ENCODE peak calls at places on chromosomes 13 and 19, in seven cellular contexts. E is ascending aorta, Z is tibial artery, H is heart left ventricle, S is thoracic aorta, L is cardiac muscle cell, R is DND-41. A is an unnamed sample. For H3K4me1, the result is how much of the 10 kb centered on the place peaks cover.

GRCh38 chr19:34504809-34505291 is 23.3 kb downstream of the WTIP start:
- DNase-seq in E (no peak), Z (no peak), H (no peak), S (no peak), L (no peak), R (no peak), A (no peak)

GRCh38 chr19:8456064-8456463 is 11.3 kb downstream of the HNRNPM start:
- DNase-seq in E (no peak), Z (no peak), H (no peak), S (no peak), L (no peak), R (no peak), A (no peak)

GRCh38 chr19:41366089-41366488 is 2.1 kb upstream of the B9D2 start:
- DNase-seq in E (no peak), Z (no peak), H (no peak), S (no peak), L (no peak), R (no peak), A (no peak)

GRCh38 chr13:113319371-113319770 is 22.3 kb downstream of the LAMP1 start:
- DNase-seq in E (no peak), Z (no peak), H (no peak), S (no peak), L (no peak), R (no peak), A (no peak)

GRCh38 chr13:113162783-113163685 is 4.6 kb downstream of the PROZ start:
- DNase-seq in E (no peak), Z (no peak), H (no peak), S (no peak), L (no peak), R (peak), A (no peak)

GRCh38 chr13:59182241-59182640 is 981.5 kb downstream of the DIAPH3 start:
- DNase-seq in E (no peak), Z (no peak), H (no peak), S (no peak), L (no peak), R (no peak), A (no peak)

GRCh38 chr19:3656073-3656746 is 29.6 kb upstream of the CACTIN start:
- DNase-seq in E (no peak), Z (no peak), H (no peak), S (no peak), L (peak), R (no peak), A (no peak)

GRCh38 chr19:47813304-47813994 is 8.3 kb upstream of the CRX start:
- DNase-seq in E (no peak), Z (peak), H (peak), S (no peak), L (peak), R (peak), A (peak)

GRCh38 chr13:114077938-114078335 is 54.5 kb downstream of the RASA3 start:
- DNase-seq in E (no peak), Z (no peak), H (peak), S (no peak), L (peak), R (no peak), A (no peak)

GRCh38 chr13:25319781-25320180 is 18.4 kb downstream of the NUP58 start:
- DNase-seq in E (no peak), Z (no peak), H (no peak), S (no peak), L (no peak), R (no peak), A (no peak)

GRCh38 chr19:39916236-39916635 is 18.2 kb downstream of the FCGBP start:
- DNase-seq in E (no peak), Z (no peak), H (no peak), S (no peak), L (no peak), R (no peak), A (peak)

GRCh38 chr19:33447336-33448158 is 74.0 kb downstream of the CEBPG start:
- DNase-seq in E (no peak), Z (no peak), H (peak), S (no peak), L (no peak), R (no peak), A (no peak)

GRCh38 chr19:41997121-41997850 is 3.3 kb upstream of the ATP1A3 start:
- DNase-seq in E (no peak), Z (no peak), H (no peak), S (no peak), L (peak), R (peak), A (peak)

GRCh38 chr13:73216381-73216831 is 157.6 kb downstream of the KLF5 start:
- DNase-seq in E (no peak), Z (no peak), H (no peak), S (no peak), L (no peak), R (no peak), A (no peak)

GRCh38 chr13:22061371-22061805 is 390.5 kb downstream of the FGF9 start:
- DNase-seq in E (no peak), Z (no peak), H (no peak), S (no peak), L (no peak), R (no peak), A (no peak)

GRCh38 chr13:100478107-100478809 is 110.3 kb downstream of the GGACT start:
- DNase-seq in E (no peak), Z (no peak), H (no peak), S (no peak), L (no peak), R (no peak), A (no peak)

GRCh38 chr19:342801-343421 is 1.7 kb downstream of the MIER2 start:
- DNase-seq in E (peak), Z (peak), H (peak), S (no peak), L (peak), R (no peak), A (peak)

GRCh38 chr19:56664511-56664910 is 7.0 kb downstream of the ZNF835 start:
- DNase-seq in E (no peak), Z (no peak), H (no peak), S (no peak), L (no peak), R (no peak), A (no peak)

GRCh38 chr13:113904411-113904810 is 40.5 kb upstream of the GAS6 start:
- DNase-seq in E (no peak), Z (no peak), H (peak), S (no peak), L (peak), R (peak), A (peak)

GRCh38 chr13:23205807-23206206 is 25.0 kb downstream of the SGCG start:
- DNase-seq in E (no peak), Z (no peak), H (no peak), S (no peak), L (no peak), R (no peak), A (no peak)

DNA sequence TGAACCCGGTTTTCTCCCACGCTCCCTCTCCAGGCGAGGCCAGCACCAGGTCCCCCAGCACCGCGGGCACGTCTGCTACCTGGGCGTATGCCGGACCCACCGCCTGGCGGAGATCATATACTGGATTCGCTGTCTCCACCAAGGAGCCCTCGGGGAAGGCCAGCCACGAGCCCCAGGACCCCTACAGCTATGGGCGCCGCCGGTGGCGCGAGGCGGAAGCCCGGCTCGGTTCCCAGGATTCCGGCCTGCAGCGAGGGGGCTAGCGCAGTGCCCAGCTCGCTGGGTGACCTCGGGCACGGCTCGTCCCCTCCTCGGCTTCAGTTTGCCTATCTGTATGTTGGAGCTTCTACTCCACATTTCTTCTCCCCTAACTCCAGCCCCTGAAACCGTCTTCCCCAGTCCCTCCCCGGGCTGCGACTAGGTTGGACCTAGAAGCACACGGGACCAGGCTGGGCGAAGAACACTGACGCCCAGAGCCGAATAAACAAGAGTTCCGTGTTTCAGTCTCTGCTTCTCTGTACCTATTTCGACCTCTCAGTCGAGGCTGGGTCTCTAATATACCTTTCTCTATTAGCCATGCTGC is 752 bp upstream of the CPT1C start:
- DNase-seq in E (no peak), Z (no peak), H (no peak), S (no peak), L (no peak), R (no peak), A (no peak)
- TF ChIP-seq CTCF in E (no peak), Z (no peak), H (no peak), S (peak), L (no peak), R (no peak), A (no peak)

GRCh38 chr13:41315466-41316047 is 4.5 kb downstream of the NAA16 start:
- DNase-seq in E (no peak), Z (no peak), H (no peak), S (no peak), L (no peak), R (no peak), A (no peak)

GRCh38 chr13:41310963-41311606 is at the start of gene NAA16:
- DNase-seq in E (peak), Z (peak), H (peak), S (peak), L (peak), R (peak), A (peak)

GRCh38 chr13:41311607-41312500 is 787 bp downstream of the NAA16 start:
- DNase-seq in E (no peak), Z (peak), H (peak), S (peak), L (peak), R (peak), A (peak)

GRCh38 chr13:41313117-41313516 is 2.0 kb downstream of the NAA16 start:
- DNase-seq in E (no peak), Z (no peak), H (no peak), S (no peak), L (no peak), R (no peak), A (no peak)

DNA sequence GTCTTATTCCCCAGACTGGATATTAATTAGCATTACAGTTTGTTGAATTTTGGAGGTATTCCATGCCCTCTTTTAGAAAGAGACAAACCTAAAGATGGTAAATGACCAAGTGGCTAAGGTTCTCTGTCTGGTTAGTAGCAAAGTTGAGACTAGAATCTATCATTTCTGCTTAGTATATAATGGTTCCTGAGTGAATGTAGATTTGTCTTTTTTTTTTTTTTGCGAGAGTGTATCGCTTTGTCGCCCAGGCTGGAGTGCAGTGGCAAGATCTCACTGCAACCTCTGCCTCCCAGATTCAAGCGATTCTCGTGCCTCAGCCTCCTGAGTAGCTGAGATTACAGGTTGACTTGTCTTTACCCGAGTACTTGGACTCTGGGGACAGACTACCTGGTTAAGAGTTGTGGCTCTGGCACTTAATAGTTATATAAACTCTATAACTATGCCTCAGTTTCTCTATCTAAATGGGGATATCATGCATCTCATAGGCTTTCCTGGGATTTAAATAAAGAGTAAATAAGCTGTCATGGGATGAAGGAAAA is 2.7 kb downstream of the NAA16 start:
- DNase-seq in E (no peak), Z (no peak), H (no peak), S (no peak), L (no peak), R (no peak), A (no peak)
- H3K4me1 ChIP-seq in E (under half), Z (under half), H (under half), S (under half), L (under half), R (under half), A (under half)

GRCh38 chr19:44725684-44726083 is 22.8 kb upstream of the BCL3 start:
- DNase-seq in E (no peak), Z (no peak), H (peak), S (no peak), L (no peak), R (no peak), A (peak)
- H3K4me3 ChIP-seq in E (no peak), Z (no peak), H (no peak), S (no peak), L (no peak), R (no peak), A (no peak)

GRCh38 chr13:30857018-30857417 is 49.1 kb upstream of the MEDAG start:
- DNase-seq in E (no peak), Z (no peak), H (no peak), S (no peak), L (no peak), R (no peak), A (no peak)
- TF ChIP-seq CTCF in E (no peak), Z (no peak), H (no peak), S (no peak), L (no peak), R (no peak), A (no peak)

DNA sequence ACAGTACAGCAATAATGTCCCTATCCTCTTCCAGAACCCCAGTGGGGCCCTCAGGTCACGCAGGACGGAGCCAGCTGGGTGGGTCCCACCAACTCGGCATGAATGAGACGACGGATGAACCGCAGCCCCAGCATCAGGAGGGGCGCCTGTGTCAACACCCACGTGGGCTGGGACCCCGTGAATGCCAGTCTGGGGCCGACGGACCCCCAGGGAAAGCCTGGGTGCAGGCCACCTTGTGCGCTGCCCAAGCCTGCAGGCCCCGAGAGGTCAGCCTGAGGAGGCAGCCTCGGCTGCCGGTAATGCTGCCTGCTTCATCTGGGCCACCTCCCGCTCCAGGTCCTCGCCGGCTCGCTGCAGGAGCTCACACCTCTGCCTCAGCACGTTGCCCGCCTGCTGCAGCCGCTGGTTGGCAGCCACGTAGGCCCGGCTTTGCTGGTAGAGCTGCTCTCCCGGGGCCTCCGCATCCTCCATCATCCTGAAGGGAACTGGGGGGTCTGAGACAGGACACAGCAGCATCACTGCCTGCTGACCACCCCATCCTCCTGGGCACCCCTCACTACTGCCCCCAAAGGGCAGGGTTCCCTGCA is 4.2 kb downstream of the C19orf25 start:
- DNase-seq in E (no peak), Z (no peak), H (no peak), S (no peak), L (no peak), R (no peak), A (no peak)
- H3K4me1 ChIP-seq in E (under half), Z (half or more), H (half or more), S (under half), L (under half), R (half or more), A (under half)

GRCh38 chr19:29706635-29707034 is 8.4 kb downstream of the C19orf12 start:
- DNase-seq in E (no peak), Z (no peak), H (no peak), S (no peak), L (no peak), R (no peak), A (no peak)

GRCh38 chr19:29702161-29702957 is 12.7 kb downstream of the C19orf12 start:
- DNase-seq in E (no peak), Z (no peak), H (no peak), S (no peak), L (no peak), R (no peak), A (no peak)

GRCh38 chr19:29705706-29706105 is 9.4 kb downstream of the C19orf12 start:
- DNase-seq in E (no peak), Z (no peak), H (no peak), S (no peak), L (no peak), R (no peak), A (no peak)

GRCh38 chr19:29702958-29703320 is 12.1 kb downstream of the C19orf12 start:
- DNase-seq in E (no peak), Z (no peak), H (no peak), S (no peak), L (no peak), R (no peak), A (no peak)

GRCh38 chr19:29704562-29705558 is 10.2 kb downstream of the C19orf12 start:
- DNase-seq in E (no peak), Z (no peak), H (no peak), S (no peak), L (no peak), R (no peak), A (no peak)
- H3K4me3 ChIP-seq in E (no peak), Z (no peak), H (no peak), S (no peak), L (no peak), R (no peak), A (no peak)

GRCh38 chr19:12077375-12077774 is 12.8 kb downstream of the ZNF844 start:
- DNase-seq in E (no peak), Z (no peak), H (no peak), S (no peak), L (no peak), R (no peak), A (no peak)

DNA sequence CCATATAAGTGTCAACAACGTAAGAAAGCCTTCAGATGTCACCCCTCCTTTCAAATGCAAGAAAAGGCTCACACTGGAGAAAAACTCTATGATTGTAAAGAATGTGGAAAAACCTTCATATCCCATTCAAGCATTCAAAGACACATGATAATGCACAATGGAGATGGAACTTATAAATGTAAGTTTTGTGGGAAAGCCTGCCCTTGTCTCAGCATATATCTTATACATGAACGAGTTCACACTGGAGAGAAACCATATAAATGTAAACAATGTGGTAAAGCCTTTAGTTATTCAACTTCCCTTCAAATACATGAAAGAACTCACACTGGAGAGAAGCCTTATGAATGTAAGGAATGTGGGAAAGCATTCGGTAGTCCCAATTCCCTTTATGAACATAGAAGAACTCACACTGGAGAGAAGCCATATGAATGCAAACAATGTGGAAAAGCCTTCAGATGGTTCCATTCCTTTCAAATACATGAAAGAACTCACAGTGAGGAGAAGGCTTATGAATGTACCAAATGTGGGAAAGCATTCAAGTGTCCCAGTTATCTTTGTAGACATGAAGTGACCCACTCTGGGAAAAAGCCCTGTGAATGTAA is 11.1 kb downstream of the ZNF844 start:
- DNase-seq in E (no peak), Z (no peak), H (no peak), S (no peak), L (no peak), R (no peak), A (no peak)
- TF ChIP-seq CTCF in E (no peak), Z (no peak), H (no peak), S (no peak), L (no peak), R (no peak), A (no peak)

DNA sequence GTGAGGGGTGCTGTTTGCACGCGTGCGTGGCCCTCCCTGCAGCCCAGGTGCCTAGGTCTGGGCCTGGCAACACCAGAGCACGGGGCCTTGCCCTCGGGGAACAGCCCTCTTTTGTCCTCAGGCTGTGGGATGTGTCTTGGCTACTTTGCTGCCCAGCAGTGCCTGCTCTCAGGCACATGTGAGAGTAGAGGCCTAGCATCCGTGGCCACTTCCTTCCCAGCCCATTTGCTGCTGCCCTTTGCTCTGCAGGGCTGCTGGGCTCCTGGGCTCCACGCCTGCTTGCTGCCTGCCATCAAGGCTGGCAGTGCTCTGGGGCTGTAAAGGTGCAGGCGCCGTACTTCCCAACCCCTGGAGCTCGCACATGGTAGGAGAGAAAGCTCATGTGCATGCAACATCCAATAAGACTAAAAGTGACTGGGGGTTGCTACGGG is 46.6 kb downstream of the CAPN12 start:
- DNase-seq in E (no peak), Z (no peak), H (no peak), S (no peak), L (no peak), R (no peak), A (no peak)
- H3K4me1 ChIP-seq in E (half or more), Z (half or more), H (half or more), S (half or more), L (under half), R (under half), A (half or more)